ENCODE peak calls at places on chromosomes 12 and 14, in four cellular contexts. One of them, this sample, is unnamed. For H3K4me1, the result is how much of the 10 kb centered on the place peaks cover.

GRCh38 chr12:113136128-113136989 is 798 bp upstream of the RASAL1 start:
- DNase-seq in Peyer's patch: no peak
- DNase-seq in CD8-positive, alpha-beta T cell: no peak
- DNase-seq in IMR-90: no peak
- DNase-seq in this sample: peak

GRCh38 chr12:102816816-102817434 is 100.1 kb downstream of the PAH start:
- DNase-seq in CD8-positive, alpha-beta T cell: no peak
- DNase-seq in Peyer's patch: no peak
- DNase-seq in IMR-90: peak
- DNase-seq in this sample: no peak

GRCh38 chr14:102778616-102779351 is 1.5 kb downstream of the TRAF3 start:
- DNase-seq in CD8-positive, alpha-beta T cell: no peak
- DNase-seq in Peyer's patch: no peak
- DNase-seq in IMR-90: peak
- DNase-seq in this sample: no peak

GRCh38 chr12:112904571-112904970 is 2.2 kb upstream of the OAS1 start:
- DNase-seq in CD8-positive, alpha-beta T cell: no peak
- DNase-seq in IMR-90: no peak
- DNase-seq in Peyer's patch: no peak
- DNase-seq in this sample: no peak

GRCh38 chr12:95218852-95219171 is 1.2 kb downstream of the VEZT start:
- DNase-seq in CD8-positive, alpha-beta T cell: no peak
- DNase-seq in IMR-90: no peak
- DNase-seq in Peyer's patch: peak
- DNase-seq in this sample: peak

GRCh38 chr12:70236990-70237389 is 6.2 kb upstream of the CNOT2 start:
- DNase-seq in Peyer's patch: no peak
- DNase-seq in CD8-positive, alpha-beta T cell: no peak
- DNase-seq in IMR-90: no peak
- DNase-seq in this sample: no peak

GRCh38 chr12:2417761-2418160 is 365.0 kb downstream of the CACNA1C start:
- DNase-seq in Peyer's patch: no peak
- DNase-seq in CD8-positive, alpha-beta T cell: no peak
- DNase-seq in IMR-90: no peak
- DNase-seq in this sample: no peak

GRCh38 chr14:93346926-93347721 is at the start of gene COX8C:
- DNase-seq in Peyer's patch: no peak
- DNase-seq in CD8-positive, alpha-beta T cell: no peak
- DNase-seq in IMR-90: no peak
- DNase-seq in this sample: no peak

GRCh38 chr12:129570796-129571400 is 332.9 kb downstream of the TMEM132D start:
- DNase-seq in IMR-90: no peak
- DNase-seq in CD8-positive, alpha-beta T cell: no peak
- DNase-seq in Peyer's patch: no peak
- DNase-seq in this sample: no peak

GRCh38 chr12:14833952-14834351 is 9.4 kb downstream of the ART4 start:
- DNase-seq in CD8-positive, alpha-beta T cell: no peak
- DNase-seq in Peyer's patch: no peak
- DNase-seq in IMR-90: peak
- DNase-seq in this sample: no peak

GRCh38 chr12:78004451-78005093 is 173.9 kb downstream of the NAV3 start:
- DNase-seq in Peyer's patch: no peak
- DNase-seq in IMR-90: no peak
- DNase-seq in CD8-positive, alpha-beta T cell: no peak
- DNase-seq in this sample: no peak

GRCh38 chr14:35050652-35051051 is 4.6 kb downstream of the FAM177A1 start:
- DNase-seq in Peyer's patch: no peak
- DNase-seq in IMR-90: peak
- DNase-seq in CD8-positive, alpha-beta T cell: no peak
- DNase-seq in this sample: no peak

GRCh38 chr12:63668028-63668799 is at the start of gene DPY19L2:
- DNase-seq in IMR-90: peak
- DNase-seq in CD8-positive, alpha-beta T cell: peak
- DNase-seq in Peyer's patch: peak
- DNase-seq in this sample: peak
- H3K4me3 ChIP-seq in IMR-90: peak
- H3K4me3 ChIP-seq in CD8-positive, alpha-beta T cell: peak
- H3K4me3 ChIP-seq in Peyer's patch: peak
- H3K4me3 ChIP-seq in this sample: peak

GRCh38 chr12:71356569-71356968 is 83.0 kb upstream of the LGR5 start:
- DNase-seq in CD8-positive, alpha-beta T cell: no peak
- DNase-seq in Peyer's patch: no peak
- DNase-seq in IMR-90: no peak
- DNase-seq in this sample: no peak

GRCh38 chr12:71354871-71355270 is 84.7 kb upstream of the LGR5 start:
- DNase-seq in Peyer's patch: no peak
- DNase-seq in CD8-positive, alpha-beta T cell: no peak
- DNase-seq in IMR-90: no peak
- DNase-seq in this sample: no peak

GRCh38 chr12:71349950-71350349 is 89.6 kb upstream of the LGR5 start:
- DNase-seq in Peyer's patch: no peak
- DNase-seq in IMR-90: no peak
- DNase-seq in CD8-positive, alpha-beta T cell: no peak
- DNase-seq in this sample: no peak

DNA sequence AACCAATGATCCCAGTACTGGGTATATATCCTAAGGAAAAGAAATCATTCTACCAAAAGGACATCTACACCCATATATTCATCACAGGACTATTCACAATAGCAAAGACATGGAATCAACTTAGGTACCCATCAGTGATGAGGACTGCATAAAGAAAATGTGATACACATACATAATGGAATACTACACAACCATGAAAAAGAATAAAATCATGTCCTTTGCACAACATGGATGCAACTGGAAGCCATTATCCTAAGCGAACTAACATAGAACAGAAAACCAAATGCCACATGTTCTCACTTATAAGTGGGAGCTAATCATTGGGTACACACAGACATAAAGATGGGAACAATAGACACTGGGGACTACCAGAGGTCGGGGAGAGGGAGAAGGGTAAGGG is 86.0 kb upstream of the LGR5 start:
- DNase-seq in Peyer's patch: no peak
- DNase-seq in IMR-90: no peak
- DNase-seq in CD8-positive, alpha-beta T cell: no peak
- DNase-seq in this sample: no peak
- H3K4me1 ChIP-seq in Peyer's patch: under half
- H3K4me1 ChIP-seq in IMR-90: under half
- H3K4me1 ChIP-seq in CD8-positive, alpha-beta T cell: under half
- H3K4me1 ChIP-seq in this sample: under half

DNA sequence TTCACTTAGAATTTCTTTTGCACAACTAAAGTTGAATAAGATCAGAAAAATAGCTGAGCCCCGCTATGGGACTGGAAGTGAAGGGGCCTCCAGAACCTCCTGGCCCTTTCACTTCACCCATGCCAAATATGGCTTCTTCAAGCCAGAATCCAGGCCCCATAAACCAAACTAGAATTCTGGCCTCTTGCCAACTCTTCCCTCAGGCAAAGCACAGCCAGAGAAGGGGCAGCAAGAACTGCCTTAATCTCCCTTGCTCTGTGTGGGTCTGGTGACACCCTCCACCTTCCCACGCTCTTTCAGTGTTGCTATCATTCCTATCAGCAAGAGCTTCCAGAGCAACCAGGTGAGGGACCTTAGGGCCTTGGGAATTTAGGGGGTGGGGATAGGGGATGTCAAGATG is 3.1 kb upstream of the PNMA1 start:
- DNase-seq in CD8-positive, alpha-beta T cell: no peak
- DNase-seq in Peyer's patch: no peak
- DNase-seq in IMR-90: peak
- DNase-seq in this sample: no peak
- H3K27ac ChIP-seq in CD8-positive, alpha-beta T cell: no peak
- H3K27ac ChIP-seq in Peyer's patch: peak
- H3K27ac ChIP-seq in IMR-90: peak
- H3K27ac ChIP-seq in this sample: no peak

DNA sequence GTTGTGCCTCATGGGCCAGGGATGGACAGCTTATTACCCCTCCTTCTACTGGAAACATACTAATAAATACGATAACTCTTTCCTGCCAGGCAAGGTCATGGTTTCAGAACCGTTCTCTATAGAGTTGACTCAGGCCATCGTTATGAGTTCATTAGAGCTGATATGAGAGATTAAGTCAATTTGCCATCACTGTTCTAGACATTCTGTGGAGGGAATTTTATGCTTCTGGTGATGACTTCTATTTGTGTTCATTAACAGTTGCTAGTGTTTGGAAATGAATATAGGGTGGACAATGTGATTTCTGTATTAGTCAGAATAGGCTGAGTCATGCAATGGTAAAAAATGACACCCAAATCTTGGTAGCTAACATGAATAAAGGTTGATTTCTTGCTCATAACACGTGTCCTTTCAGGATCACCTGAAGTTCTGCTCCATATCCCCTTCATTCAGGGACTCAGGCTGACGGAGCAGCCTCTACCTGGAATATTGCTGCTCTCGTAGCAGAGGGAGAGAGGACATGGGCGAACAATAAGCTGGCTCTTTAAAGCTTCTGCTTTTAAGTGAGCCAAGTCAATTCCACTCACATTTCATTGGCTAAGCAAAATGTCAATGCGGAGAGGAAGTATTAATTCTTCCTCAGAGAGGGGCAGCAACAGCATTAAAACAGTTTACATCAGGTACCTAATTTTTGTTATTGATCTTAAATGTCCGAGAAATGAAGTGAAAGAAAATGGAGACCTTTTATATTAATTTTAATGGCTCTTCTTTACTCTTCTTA is 18.6 kb upstream of the TBPL2 start:
- DNase-seq in Peyer's patch: no peak
- DNase-seq in CD8-positive, alpha-beta T cell: no peak
- DNase-seq in IMR-90: peak
- DNase-seq in this sample: no peak
- H3K4me3 ChIP-seq in Peyer's patch: no peak
- H3K4me3 ChIP-seq in CD8-positive, alpha-beta T cell: no peak
- H3K4me3 ChIP-seq in IMR-90: no peak
- H3K4me3 ChIP-seq in this sample: no peak

DNA sequence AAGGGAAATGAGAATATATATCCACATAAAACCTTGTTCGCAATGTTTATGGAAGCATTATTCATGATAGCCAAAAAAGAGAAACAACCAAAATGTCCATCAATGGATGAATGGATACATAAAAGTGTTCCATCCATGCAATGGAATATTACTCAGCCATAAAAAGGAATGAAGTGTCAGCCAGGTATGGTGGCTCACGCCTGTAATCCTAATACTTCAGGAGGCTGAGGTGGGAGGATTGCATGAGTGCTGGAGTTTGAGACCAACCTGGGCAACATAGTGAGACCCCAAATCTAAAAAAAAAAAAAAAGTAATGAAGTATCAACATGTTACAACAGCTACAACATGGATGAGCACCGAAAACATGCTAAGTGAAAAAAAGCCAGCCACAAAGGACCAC is 23.6 kb upstream of the C12orf76 start:
- DNase-seq in IMR-90: no peak
- DNase-seq in Peyer's patch: no peak
- DNase-seq in CD8-positive, alpha-beta T cell: no peak
- DNase-seq in this sample: no peak
- H3K4me1 ChIP-seq in IMR-90: under half
- H3K4me1 ChIP-seq in Peyer's patch: under half
- H3K4me1 ChIP-seq in CD8-positive, alpha-beta T cell: under half
- H3K4me1 ChIP-seq in this sample: under half

DNA sequence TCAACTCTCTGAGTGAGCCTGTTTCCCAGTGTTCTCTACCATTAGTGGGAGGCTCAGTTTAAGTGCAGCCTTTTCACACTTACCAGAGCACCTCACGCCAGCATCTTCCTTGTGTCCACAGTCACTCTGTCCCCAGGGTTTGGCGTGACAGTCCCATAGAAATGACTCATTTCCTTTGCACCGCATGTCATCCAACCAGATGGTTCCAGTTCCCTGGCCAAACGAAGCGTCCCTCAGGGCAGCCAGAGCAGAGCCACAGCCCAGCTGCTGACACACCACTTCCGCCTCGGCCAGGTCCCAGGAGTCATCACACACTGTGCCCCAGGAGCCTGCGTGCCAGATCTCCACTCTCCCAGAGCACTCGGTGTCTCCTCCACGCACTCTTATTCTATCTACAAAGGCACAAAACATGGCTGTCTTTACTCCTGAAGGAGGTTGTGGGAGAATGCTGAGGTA is 65.4 kb downstream of the ACSM4 start:
- DNase-seq in IMR-90: no peak
- DNase-seq in CD8-positive, alpha-beta T cell: no peak
- DNase-seq in Peyer's patch: peak
- DNase-seq in this sample: no peak
- H3K27ac ChIP-seq in IMR-90: no peak
- H3K27ac ChIP-seq in CD8-positive, alpha-beta T cell: no peak
- H3K27ac ChIP-seq in Peyer's patch: no peak
- H3K27ac ChIP-seq in this sample: no peak

GRCh38 chr12:75479963-75480461 is 543 bp upstream of the GLIPR1 start:
- DNase-seq in IMR-90: peak
- DNase-seq in CD8-positive, alpha-beta T cell: no peak
- DNase-seq in Peyer's patch: no peak
- DNase-seq in this sample: peak
- H3K4me3 ChIP-seq in IMR-90: peak
- H3K4me3 ChIP-seq in CD8-positive, alpha-beta T cell: peak
- H3K4me3 ChIP-seq in Peyer's patch: peak
- H3K4me3 ChIP-seq in this sample: peak

DNA sequence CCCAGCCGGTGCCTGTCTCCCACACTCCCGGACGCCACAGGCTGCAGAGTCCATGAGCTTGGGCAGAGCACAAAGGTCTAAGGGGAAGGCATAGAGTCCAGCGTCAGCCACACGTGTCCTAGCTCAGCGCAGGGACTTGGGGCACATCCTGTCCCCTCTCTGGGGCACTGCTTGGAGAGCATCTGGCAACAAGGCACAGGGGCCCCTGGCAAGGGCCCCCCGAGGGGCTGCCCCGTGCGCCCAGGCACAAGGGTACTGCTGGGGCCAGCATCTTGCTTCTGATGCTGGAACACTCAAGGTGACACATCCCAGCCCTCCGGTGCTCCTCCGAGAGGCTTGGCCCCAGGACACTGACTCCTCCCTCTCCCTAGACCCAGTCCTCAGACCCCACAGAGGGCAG is 58.4 kb downstream of the BCL11B start:
- DNase-seq in Peyer's patch: no peak
- DNase-seq in CD8-positive, alpha-beta T cell: no peak
- DNase-seq in IMR-90: no peak
- DNase-seq in this sample: no peak
- H3K4me1 ChIP-seq in Peyer's patch: under half
- H3K4me1 ChIP-seq in CD8-positive, alpha-beta T cell: half or more
- H3K4me1 ChIP-seq in IMR-90: under half
- H3K4me1 ChIP-seq in this sample: half or more

GRCh38 chr14:52741865-52742264 is 11.9 kb downstream of the STYX start:
- DNase-seq in Peyer's patch: no peak
- DNase-seq in CD8-positive, alpha-beta T cell: no peak
- DNase-seq in IMR-90: peak
- DNase-seq in this sample: peak
- H3K27ac ChIP-seq in Peyer's patch: peak
- H3K27ac ChIP-seq in CD8-positive, alpha-beta T cell: peak
- H3K27ac ChIP-seq in IMR-90: no peak
- H3K27ac ChIP-seq in this sample: peak

This sample was measured in CD4-positive, CD25-positive, alpha-beta regulatory T cell.